ENCODE peak calls at places on chromosomes 1 and 21, in seven cellular contexts. K, Q, E, T, W, C and V are unnamed samples.

GRCh38 chr1:66624412-66625060 is 90.6 kb downstream of the SGIP1 start:
- DNase-seq in C (peak), E (no peak), T (no peak), Q (peak), W (no peak), K (no peak), V (no peak)

GRCh38 chr1:21520899-21521716 is 11.9 kb downstream of the ALPL start:
- DNase-seq in Q (no peak), E (no peak), K (no peak), T (no peak), W (no peak), C (peak), V (no peak)

GRCh38 chr1:232598133-232598532 is 31.8 kb downstream of the SIPA1L2 start:
- DNase-seq in T (no peak), W (no peak), E (no peak), Q (no peak), K (no peak), C (no peak), V (no peak)

GRCh38 chr1:10965621-10966226 is 46.7 kb upstream of the TARDBP start:
- DNase-seq in T (no peak), W (no peak), E (peak), Q (no peak), K (no peak), C (no peak), V (peak)

GRCh38 chr1:28580706-28581530 is 11.1 kb upstream of the RAB42 start:
- DNase-seq in E (peak), C (peak), W (no peak), T (no peak), Q (peak), K (peak), V (peak)

GRCh38 chr1:69737527-69738176 is 169.9 kb downstream of the LRRC7 start:
- DNase-seq in Q (peak), C (peak), T (no peak), K (no peak), E (peak), W (no peak), V (no peak)

GRCh38 chr1:208101661-208102431 is 142.3 kb downstream of the PLXNA2 start:
- DNase-seq in T (no peak), E (peak), W (no peak), Q (peak), C (peak), K (no peak), V (peak)

GRCh38 chr1:185317886-185318310 is 855 bp upstream of the IVNS1ABP start:
- DNase-seq in E (peak), T (peak), W (peak), C (peak), Q (no peak), K (peak), V (peak)

GRCh38 chr1:165228111-165228655 is 128.3 kb downstream of the LMX1A start:
- DNase-seq in K (no peak), E (no peak), C (no peak), T (no peak), Q (no peak), W (no peak), V (no peak)

GRCh38 chr1:94305704-94306103 is 68.3 kb upstream of the ARHGAP29 start:
- DNase-seq in Q (no peak), K (no peak), W (no peak), C (peak), E (no peak), T (no peak), V (no peak)

GRCh38 chr1:65813956-65814355 is 21.3 kb downstream of the PDE4B start:
- DNase-seq in E (no peak), K (no peak), Q (no peak), W (no peak), C (peak), T (no peak), V (no peak)

GRCh38 chr1:186183970-186184628 is 191.0 kb downstream of the TPR start:
- DNase-seq in K (no peak), W (no peak), T (no peak), E (no peak), C (peak), Q (no peak), V (no peak)

GRCh38 chr1:40385437-40386310 is 12.1 kb downstream of the SMAP2 start:
- DNase-seq in W (no peak), Q (peak), E (no peak), T (no peak), K (peak), C (no peak), V (peak)

GRCh38 chr1:228994691-228995090 is 259.4 kb downstream of the RHOU start:
- DNase-seq in W (no peak), T (no peak), Q (no peak), E (no peak), K (no peak), C (no peak), V (no peak)

GRCh38 chr1:109615879-109616278 is 3.5 kb downstream of the GNAT2 start:
- DNase-seq in E (no peak), T (no peak), K (no peak), C (no peak), Q (peak), W (no peak), V (no peak)

GRCh38 chr1:235583511-235584001 is 66.0 kb downstream of the GNG4 start:
- DNase-seq in E (no peak), T (no peak), C (no peak), W (no peak), Q (no peak), K (no peak), V (no peak)

GRCh38 chr1:118949317-118949716 is 38.8 kb downstream of the TBX15 start:
- DNase-seq in T (no peak), C (peak), K (no peak), W (no peak), E (no peak), Q (peak), V (no peak)

GRCh38 chr1:32063261-32063681 is 9.5 kb upstream of the TMEM39B start:
- DNase-seq in T (no peak), E (no peak), C (peak), W (no peak), K (no peak), Q (peak), V (no peak)

GRCh38 chr1:186492531-186493291 is 31.8 kb upstream of the PDC start:
- DNase-seq in E (no peak), Q (peak), K (no peak), T (no peak), C (no peak), W (no peak), V (no peak)

GRCh38 chr21:35602811-35603210 is 457.5 kb downstream of the SETD4 start:
- DNase-seq in E (no peak), C (no peak), K (no peak), T (no peak), Q (no peak), W (no peak), V (no peak)

GRCh38 chr1:53145942-53146708 is 3.7 kb upstream of the SLC1A7 start:
- DNase-seq in C (peak), Q (peak), E (peak), T (peak), K (no peak), W (no peak), V (peak)

GRCh38 chr1:175857756-175858155 is 114.4 kb upstream of the TNR start:
- DNase-seq in E (no peak), K (no peak), W (no peak), T (no peak), Q (no peak), C (no peak), V (no peak)

GRCh38 chr1:185860316-185860715 is 126.1 kb downstream of the HMCN1 start:
- DNase-seq in K (no peak), W (no peak), T (no peak), C (no peak), E (no peak), Q (peak), V (no peak)

GRCh38 chr1:32724678-32725594 is 22.4 kb upstream of the SYNC start:
- DNase-seq in W (no peak), Q (peak), K (no peak), T (peak), C (peak), E (no peak), V (peak)

GRCh38 chr1:222266223-222267215 is 281.4 kb downstream of the HHIPL2 start:
- DNase-seq in K (no peak), E (no peak), W (no peak), C (no peak), Q (no peak), T (no peak), V (no peak)

GRCh38 chr1:63651110-63651776 is 58.0 kb downstream of the PGM1 start:
- DNase-seq in Q (peak), E (no peak), W (no peak), C (no peak), K (no peak), T (no peak), V (no peak)

GRCh38 chr1:116487583-116487982 is 83.2 kb downstream of the CD58 start:
- DNase-seq in W (no peak), C (no peak), Q (no peak), E (no peak), K (no peak), T (no peak), V (no peak)

GRCh38 chr1:220879090-220879508 is at the start of gene HLX:
- DNase-seq in Q (peak), C (peak), K (no peak), W (no peak), T (peak), E (peak), V (peak)

GRCh38 chr1:170664283-170664827 is 424 bp downstream of the PRRX1 start:
- DNase-seq in T (peak), Q (no peak), W (no peak), K (no peak), C (no peak), E (no peak), V (peak)

GRCh38 chr1:84855168-84855567 is 37.8 kb downstream of the LPAR3 start:
- DNase-seq in K (no peak), T (no peak), Q (peak), W (no peak), C (peak), E (no peak), V (no peak)

GRCh38 chr1:189323090-189323489 is 1154.6 kb downstream of the BRINP3 start:
- DNase-seq in W (no peak), T (no peak), E (no peak), Q (peak), C (no peak), K (no peak), V (no peak)

GRCh38 chr21:42027804-42028753 is 17.9 kb upstream of the ZBTB21 start:
- DNase-seq in C (peak), T (no peak), K (no peak), E (no peak), W (no peak), Q (no peak), V (no peak)

GRCh38 chr1:31798433-31799195 is 17.2 kb downstream of the SPOCD1 start:
- DNase-seq in K (no peak), T (peak), W (no peak), E (no peak), C (peak), Q (peak), V (peak)

GRCh38 chr1:233632436-233632835 is 18.5 kb downstream of the KCNK1 start:
- DNase-seq in Q (no peak), W (no peak), E (no peak), C (no peak), K (no peak), T (no peak), V (no peak)

GRCh38 chr1:21633992-21634475 is 35.1 kb downstream of the RAP1GAP start:
- DNase-seq in T (no peak), C (no peak), Q (no peak), E (peak), K (no peak), W (no peak), V (no peak)

GRCh38 chr1:2583871-2584341 is 2.7 kb upstream of the PRXL2B start:
- DNase-seq in W (no peak), T (no peak), Q (no peak), E (peak), C (no peak), K (no peak), V (peak)

GRCh38 chr1:31767225-31767624 is 3.1 kb upstream of the ADGRB2 start:
- DNase-seq in E (no peak), Q (no peak), K (no peak), T (no peak), W (no peak), C (no peak), V (no peak)

GRCh38 chr1:178733972-178734371 is 8.9 kb downstream of the RALGPS2 start:
- DNase-seq in Q (no peak), W (no peak), C (no peak), E (no peak), K (no peak), T (no peak), V (no peak)

GRCh38 chr1:223417444-223417843 is 24.2 kb downstream of the CCDC185 start:
- DNase-seq in W (no peak), K (no peak), T (no peak), E (no peak), C (peak), Q (no peak), V (no peak)

GRCh38 chr1:29236993-29237905 is 927 bp downstream of the PTPRU start:
- DNase-seq in C (peak), Q (peak), K (no peak), E (peak), W (no peak), T (no peak), V (peak)